ENCODE peak calls at places on chromosomes 13 and 19, in four cellular contexts. I, Q, G and V are unnamed samples.
A peak's percentile ranks its signal among the peaks of the same experiment; 100 is the strongest.

GRCh38 chr19:366205-366783 is 21.7 kb upstream of the MIER2 start:
- DNase-seq in I (no peak), Q (no peak), G (no peak), V (no peak)

GRCh38 chr19:6062274-6062673 is 48.0 kb downstream of the RFX2 start:
- DNase-seq in I (no peak), Q (peak; percentile 65), G (no peak), V (no peak)

GRCh38 chr19:19475845-19476828 is 39.2 kb downstream of the TSSK6 start:
- DNase-seq in I (no peak), Q (no peak), G (no peak), V (peak; percentile 61)

GRCh38 chr19:6020972-6021805 is 43.2 kb upstream of the RANBP3 start:
- DNase-seq in I (no peak), Q (no peak), G (no peak), V (no peak)

GRCh38 chr19:1470864-1471513 is 8.0 kb downstream of the C19orf25 start:
- DNase-seq in I (no peak), Q (no peak), G (peak; percentile 51), V (no peak)

GRCh38 chr19:30136591-30136990 is 194.6 kb downstream of the URI1 start:
- DNase-seq in I (no peak), Q (no peak), G (no peak), V (no peak)

GRCh38 chr19:31135841-31136240 is 213.4 kb downstream of the TSHZ3 start:
- DNase-seq in I (no peak), Q (no peak), G (no peak), V (peak; percentile 62)

GRCh38 chr13:42041017-42041683 is 7.3 kb upstream of the DGKH start:
- DNase-seq in I (peak; percentile 46), Q (peak; percentile 45), G (peak; percentile 75), V (peak; percentile 57)

GRCh38 chr13:36030670-36031331 is 100.4 kb downstream of the DCLK1 start:
- DNase-seq in I (peak; percentile 85), Q (peak; percentile 12), G (peak; percentile 15), V (peak; percentile 90)

GRCh38 chr13:95643471-95643813 is 1.1 kb downstream of the DZIP1 start:
- DNase-seq in I (peak; percentile 60), Q (no peak), G (peak; percentile 16), V (peak; percentile 63)

GRCh38 chr19:12611361-12611699 is 610 bp downstream of the ZNF791 start:
- DNase-seq in I (peak; percentile 73), Q (peak; percentile 88), G (peak; percentile 89), V (peak; percentile 55)

GRCh38 chr13:69180025-69180424 is 927.6 kb upstream of the ATXN8OS start:
- DNase-seq in I (no peak), Q (no peak), G (no peak), V (no peak)
- H3K4me3 ChIP-seq in I (no peak overlapping the region), Q (no peak overlapping the region), G (no peak overlapping the region), V (no peak overlapping the region)

DNA sequence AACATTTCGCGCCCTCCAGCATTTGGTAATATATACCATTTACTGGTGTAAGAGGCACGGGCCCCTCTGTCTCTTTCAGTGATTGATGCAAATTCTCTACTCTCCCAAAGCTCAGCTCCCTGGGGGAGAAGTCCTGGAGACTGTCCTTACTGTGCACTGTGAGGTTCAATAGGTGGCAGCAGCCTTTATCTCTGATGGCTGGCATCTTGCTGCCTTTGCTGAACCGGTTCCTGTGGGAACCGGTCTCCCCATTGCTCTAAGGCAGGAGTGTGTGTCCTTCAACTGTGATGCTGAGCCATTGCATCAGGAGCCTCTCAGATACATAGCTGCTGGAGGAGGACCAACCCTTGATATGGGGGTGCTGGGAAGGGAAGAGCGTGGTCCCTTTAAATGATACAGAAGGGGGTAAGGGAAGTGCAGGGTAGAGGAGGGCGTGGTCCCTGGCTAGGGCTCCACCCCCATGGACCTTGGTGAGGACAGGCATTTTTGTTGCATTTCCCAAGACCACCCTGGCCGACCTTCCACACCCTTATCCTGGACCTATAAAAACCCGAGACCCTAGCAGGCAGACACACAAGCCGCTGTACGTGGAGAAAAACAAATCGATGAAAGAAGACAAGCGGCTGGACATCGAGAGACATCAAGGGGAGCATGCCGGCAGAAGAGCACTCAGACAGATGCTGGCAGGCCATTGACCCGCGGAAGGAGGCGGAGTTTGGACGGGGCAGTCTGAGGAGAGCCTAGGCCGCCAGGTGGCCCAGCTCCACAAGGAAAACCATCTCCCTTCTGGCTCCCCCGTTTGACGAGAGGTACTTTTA is 41.1 kb upstream of the GTF3A start:
- DNase-seq in I (no peak), Q (no peak), G (no peak), V (no peak)
- TF ChIP-seq CTCF in I (no peak), Q (no peak), G (no peak), V (no peak)

GRCh38 chr19:17447704-17448189 is 721 bp downstream of the TMEM221 start:
- DNase-seq in I (no peak), Q (no peak), G (no peak), V (no peak)

GRCh38 chr19:17450264-17451075 is 2.0 kb upstream of the TMEM221 start:
- DNase-seq in I (no peak), Q (peak; percentile 40), G (peak; percentile 55), V (no peak)

GRCh38 chr19:17448190-17448967 is at the start of gene TMEM221:
- DNase-seq in I (no peak), Q (peak; percentile 62), G (peak; percentile 79), V (no peak)

GRCh38 chr19:17441241-17442135 is 7.0 kb downstream of the TMEM221 start:
- DNase-seq in I (no peak), Q (no peak), G (no peak), V (peak; percentile 44)

GRCh38 chr19:17445526-17446165 is 2.8 kb downstream of the TMEM221 start:
- DNase-seq in I (no peak), Q (no peak), G (no peak), V (no peak)
- H3K4me3 ChIP-seq in I (no peak overlapping the region), Q (no peak overlapping the region), G (no peak overlapping the region), V (no peak overlapping the region)

GRCh38 chr13:20482275-20482761 is 43.3 kb downstream of the CRYL1 start:
- DNase-seq in I (peak; percentile 28), Q (peak; percentile 29), G (peak; percentile 24), V (no peak)
- TF ChIP-seq CTCF in I (peak; percentile 2), Q (no peak), G (no peak), V (no peak)

GRCh38 chr19:3368848-3369336 is 2.5 kb downstream of the NFIC start:
- DNase-seq in I (peak; percentile 55), Q (no peak), G (no peak), V (peak; percentile 65)

GRCh38 chr19:3369337-3370213 is 3.2 kb downstream of the NFIC start:
- DNase-seq in I (peak; percentile 73), Q (peak; percentile 88), G (peak; percentile 76), V (peak; percentile 42)

GRCh38 chr19:3370728-3371591 is 4.6 kb downstream of the NFIC start:
- DNase-seq in I (no peak), Q (no peak), G (no peak), V (no peak)

GRCh38 chr19:3368441-3368795 is 2.0 kb downstream of the NFIC start:
- DNase-seq in I (no peak), Q (no peak), G (no peak), V (no peak)

GRCh38 chr19:3370214-3370720 is 3.9 kb downstream of the NFIC start:
- DNase-seq in I (peak; percentile 54), Q (peak; percentile 75), G (peak; percentile 49), V (peak; percentile 50)
- H3K4me3 ChIP-seq in I (peak overlapping the region; percentile 57), Q (peak overlapping the region; percentile 90), G (peak overlapping the region; percentile 26), V (peak overlapping the region; percentile 74)

GRCh38 chr13:23510979-23511735 is 59.1 kb upstream of the TNFRSF19 start:
- DNase-seq in I (peak; percentile 53), Q (peak; percentile 13), G (peak; percentile 57), V (peak; percentile 78)
- TF ChIP-seq CTCF in I (no peak), Q (no peak), G (peak; percentile 49), V (peak; percentile 57)

DNA sequence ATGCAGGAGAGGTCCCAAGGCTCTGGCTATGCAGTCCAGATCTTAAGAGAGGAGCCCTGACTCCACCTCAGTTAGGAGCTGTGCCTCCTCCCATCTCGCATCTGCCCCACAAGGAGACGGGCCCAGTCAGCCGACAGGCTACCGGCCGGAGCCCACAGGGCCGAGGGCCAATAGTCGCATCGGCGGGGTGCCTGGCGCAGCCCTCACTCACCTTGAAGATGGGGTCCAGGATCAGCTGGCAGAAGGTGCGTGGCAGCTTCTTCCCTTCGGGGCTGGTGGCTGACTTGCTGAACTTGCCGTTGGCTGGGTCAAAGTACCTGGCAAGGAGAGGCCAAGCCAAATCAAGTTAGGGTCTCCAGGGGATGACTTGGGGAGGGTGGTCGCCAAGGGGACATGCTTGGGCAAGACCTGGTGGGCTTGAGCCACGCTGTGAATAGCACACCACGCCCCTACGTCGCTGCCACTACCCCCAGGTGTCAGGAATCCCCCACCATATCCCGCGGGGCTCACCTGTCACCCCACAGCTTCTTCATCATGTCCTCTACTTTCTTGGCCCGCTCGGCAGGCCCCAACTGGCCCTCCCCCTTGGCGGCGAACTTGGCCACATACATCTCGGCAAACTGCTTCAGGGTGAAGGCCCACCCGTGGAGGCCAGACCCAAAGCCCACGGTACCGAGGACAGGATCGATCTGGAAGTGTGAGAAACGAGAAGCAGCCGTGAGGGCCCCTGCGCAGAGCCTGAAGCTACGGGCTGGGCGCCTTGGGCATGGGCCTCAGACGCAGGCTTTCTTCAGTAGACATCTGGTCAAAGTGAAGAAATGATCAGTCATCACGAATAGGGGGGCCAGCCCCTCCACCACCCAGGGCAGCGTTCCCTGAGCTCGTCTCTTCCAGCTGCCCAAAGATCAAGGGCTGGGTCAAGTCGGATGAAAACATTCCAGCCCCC is 3.3 kb downstream of the EEF2 start:
- DNase-seq in I (no peak), Q (no peak), G (no peak), V (peak; percentile 8)
- H3K4me3 ChIP-seq in I (no peak overlapping the region), Q (no peak overlapping the region), G (no peak overlapping the region), V (no peak overlapping the region)